ENCODE peak calls at places on chromosomes 6 and 20, in four cellular contexts. One of them, this sample, is unnamed. For H3K4me1, the result is how much of the 10 kb centered on the place peaks cover.

GRCh38 chr6:93182933-93183479 is 236.4 kb downstream of the EPHA7 start:
- DNase-seq in stomach: no peak
- DNase-seq in sigmoid colon: no peak
- DNase-seq in H1: no peak
- DNase-seq in this sample: no peak

GRCh38 chr6:32622545-32623401 is 14.4 kb upstream of the HLA-DQA1 start:
- DNase-seq in stomach: no peak
- DNase-seq in sigmoid colon: no peak
- DNase-seq in H1: no peak
- DNase-seq in this sample: no peak

GRCh38 chr6:170088349-170088951 is 202.4 kb downstream of the DLL1 start:
- DNase-seq in stomach: peak
- DNase-seq in sigmoid colon: peak
- DNase-seq in H1: no peak
- DNase-seq in this sample: peak

GRCh38 chr6:12545837-12546658 is 170.5 kb upstream of the PHACTR1 start:
- DNase-seq in stomach: no peak
- DNase-seq in sigmoid colon: no peak
- DNase-seq in H1: no peak
- DNase-seq in this sample: no peak

GRCh38 chr6:112571886-112572285 is 224.8 kb downstream of the RFPL4B start:
- DNase-seq in stomach: no peak
- DNase-seq in sigmoid colon: no peak
- DNase-seq in H1: no peak
- DNase-seq in this sample: no peak

GRCh38 chr6:116450769-116451740 is 10.1 kb upstream of the CALHM6 start:
- DNase-seq in stomach: peak
- DNase-seq in sigmoid colon: no peak
- DNase-seq in H1: no peak
- DNase-seq in this sample: no peak

GRCh38 chr6:137489410-137490371 is 4.5 kb downstream of the OLIG3 start:
- DNase-seq in stomach: no peak
- DNase-seq in sigmoid colon: no peak
- DNase-seq in H1: peak
- DNase-seq in this sample: peak

GRCh38 chr6:45961125-45961524 is 54.5 kb downstream of the CLIC5 start:
- DNase-seq in stomach: no peak
- DNase-seq in sigmoid colon: no peak
- DNase-seq in H1: no peak
- DNase-seq in this sample: no peak

GRCh38 chr6:106804238-106805016 is 170.1 kb downstream of the CD24 start:
- DNase-seq in stomach: no peak
- DNase-seq in sigmoid colon: no peak
- DNase-seq in H1: no peak
- DNase-seq in this sample: no peak

GRCh38 chr6:108497883-108498282 is 62.8 kb upstream of the FOXO3 start:
- DNase-seq in stomach: no peak
- DNase-seq in sigmoid colon: no peak
- DNase-seq in H1: peak
- DNase-seq in this sample: no peak

GRCh38 chr6:165321555-165322145 is 12.2 kb upstream of the C6orf118 start:
- DNase-seq in stomach: no peak
- DNase-seq in sigmoid colon: no peak
- DNase-seq in H1: no peak
- DNase-seq in this sample: no peak

GRCh38 chr6:46974786-46975185 is 53.0 kb upstream of the ADGRF5 start:
- DNase-seq in stomach: no peak
- DNase-seq in sigmoid colon: no peak
- DNase-seq in H1: no peak
- DNase-seq in this sample: no peak

GRCh38 chr6:75926293-75927168 is 145.9 kb downstream of the IMPG1 start:
- DNase-seq in stomach: no peak
- DNase-seq in sigmoid colon: no peak
- DNase-seq in H1: no peak
- DNase-seq in this sample: no peak

GRCh38 chr20:19565721-19566120 is 192.3 kb upstream of the RIN2 start:
- DNase-seq in stomach: no peak
- DNase-seq in sigmoid colon: no peak
- DNase-seq in H1: no peak
- DNase-seq in this sample: no peak

GRCh38 chr20:9112541-9113515 is 43.9 kb downstream of the PLCB4 start:
- DNase-seq in stomach: no peak
- DNase-seq in sigmoid colon: no peak
- DNase-seq in H1: no peak
- DNase-seq in this sample: no peak

GRCh38 chr6:137816133-137816579 is 50.9 kb upstream of the TNFAIP3 start:
- DNase-seq in stomach: no peak
- DNase-seq in sigmoid colon: no peak
- DNase-seq in H1: no peak
- DNase-seq in this sample: no peak

GRCh38 chr6:143498428-143498827 is 13.1 kb downstream of the FUCA2 start:
- DNase-seq in stomach: no peak
- DNase-seq in sigmoid colon: no peak
- DNase-seq in H1: no peak
- DNase-seq in this sample: no peak

GRCh38 chr6:118650500-118651281 is 700 bp downstream of the CEP85L start:
- DNase-seq in stomach: peak
- DNase-seq in sigmoid colon: peak
- DNase-seq in H1: peak
- DNase-seq in this sample: peak

GRCh38 chr6:168516941-168517741 is 76.2 kb downstream of the SMOC2 start:
- DNase-seq in stomach: no peak
- DNase-seq in sigmoid colon: no peak
- DNase-seq in H1: no peak
- DNase-seq in this sample: no peak

GRCh38 chr20:58349586-58349985 is 39.4 kb upstream of the VAPB start:
- DNase-seq in stomach: no peak
- DNase-seq in sigmoid colon: no peak
- DNase-seq in H1: no peak
- DNase-seq in this sample: no peak

GRCh38 chr6:46565531-46565930 is 74.3 kb upstream of the RCAN2 start:
- DNase-seq in stomach: no peak
- DNase-seq in sigmoid colon: no peak
- DNase-seq in H1: no peak
- DNase-seq in this sample: no peak

GRCh38 chr6:2663123-2663522 is 87.6 kb downstream of the MYLK4 start:
- DNase-seq in stomach: no peak
- DNase-seq in sigmoid colon: no peak
- DNase-seq in H1: no peak
- DNase-seq in this sample: no peak

GRCh38 chr6:97626586-97627441 is 343.8 kb upstream of the MMS22L start:
- DNase-seq in stomach: no peak
- DNase-seq in sigmoid colon: no peak
- DNase-seq in H1: no peak
- DNase-seq in this sample: no peak

GRCh38 chr6:21426841-21427490 is 166.6 kb upstream of the SOX4 start:
- DNase-seq in stomach: no peak
- DNase-seq in sigmoid colon: no peak
- DNase-seq in H1: no peak
- DNase-seq in this sample: no peak

GRCh38 chr20:62628691-62629090 is 13.6 kb upstream of the SLCO4A1 start:
- DNase-seq in stomach: no peak
- DNase-seq in sigmoid colon: no peak
- DNase-seq in H1: no peak
- DNase-seq in this sample: no peak

GRCh38 chr6:1527098-1527497 is 82.6 kb upstream of the FOXC1 start:
- DNase-seq in stomach: no peak
- DNase-seq in sigmoid colon: no peak
- DNase-seq in H1: no peak
- DNase-seq in this sample: peak

GRCh38 chr6:147244832-147245231 is 40.6 kb downstream of the STXBP5 start:
- DNase-seq in stomach: no peak
- DNase-seq in sigmoid colon: no peak
- DNase-seq in H1: no peak
- DNase-seq in this sample: no peak

GRCh38 chr6:159232751-159233150 is 63.6 kb downstream of the FNDC1 start:
- DNase-seq in stomach: no peak
- DNase-seq in sigmoid colon: no peak
- DNase-seq in H1: no peak
- DNase-seq in this sample: no peak

GRCh38 chr6:44540881-44541280 is 153.4 kb downstream of the CDC5L start:
- DNase-seq in stomach: no peak
- DNase-seq in sigmoid colon: no peak
- DNase-seq in H1: peak
- DNase-seq in this sample: no peak

GRCh38 chr6:37500294-37500608 is 558 bp upstream of the CCDC167 start:
- DNase-seq in stomach: no peak
- DNase-seq in sigmoid colon: no peak
- DNase-seq in H1: no peak
- DNase-seq in this sample: no peak

GRCh38 chr6:37501632-37502466 is 2.2 kb upstream of the CCDC167 start:
- DNase-seq in stomach: no peak
- DNase-seq in sigmoid colon: no peak
- DNase-seq in H1: no peak
- DNase-seq in this sample: no peak

GRCh38 chr6:37496951-37497885 is 2.5 kb downstream of the CCDC167 start:
- DNase-seq in stomach: no peak
- DNase-seq in sigmoid colon: no peak
- DNase-seq in H1: no peak
- DNase-seq in this sample: no peak

GRCh38 chr6:37502703-37503485 is 3.2 kb upstream of the CCDC167 start:
- DNase-seq in stomach: no peak
- DNase-seq in sigmoid colon: no peak
- DNase-seq in H1: no peak
- DNase-seq in this sample: no peak

DNA sequence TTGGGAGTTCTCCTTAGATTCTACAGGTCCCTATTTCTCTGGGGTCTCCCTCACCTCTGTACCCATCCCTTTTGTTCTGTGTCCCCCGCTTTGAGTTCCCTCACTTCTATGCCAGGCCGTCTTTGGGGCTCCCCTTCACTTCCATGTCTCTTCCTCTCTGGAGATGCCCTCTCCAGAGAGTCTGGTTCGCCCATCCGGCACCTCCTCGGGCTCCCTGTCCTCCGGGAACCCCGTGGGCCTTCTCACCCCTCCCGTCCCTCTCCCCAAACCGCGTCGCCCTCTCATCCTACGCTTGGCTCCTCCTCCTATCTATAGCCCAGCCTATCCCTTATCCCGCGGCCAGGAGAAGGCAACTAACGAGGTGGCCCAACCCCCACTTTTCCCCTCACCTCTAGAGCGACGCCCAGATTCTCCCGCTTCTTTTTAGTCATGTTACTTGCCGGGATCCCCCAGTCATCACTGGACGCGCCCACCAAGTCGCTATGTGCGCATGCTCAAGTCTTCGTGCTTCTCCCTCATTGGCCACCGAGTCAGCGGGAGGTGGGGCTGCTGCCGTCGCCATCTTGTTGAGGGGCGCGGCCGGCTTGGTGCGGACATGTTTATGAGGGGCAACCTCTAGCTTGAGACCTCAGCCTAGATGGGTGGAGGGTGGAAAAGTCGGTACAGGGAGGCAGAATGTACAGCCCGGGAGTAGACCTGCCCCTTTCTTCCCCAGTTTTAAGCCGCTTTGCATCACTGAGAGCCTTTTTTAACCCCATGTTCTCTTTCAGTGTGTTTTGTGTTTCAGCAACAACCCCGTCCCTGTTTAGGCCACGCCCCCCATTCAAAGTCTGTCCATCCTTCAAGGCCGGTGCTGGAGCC is at the start of gene CCDC167:
- DNase-seq in stomach: peak
- DNase-seq in sigmoid colon: peak
- DNase-seq in H1: peak
- DNase-seq in this sample: peak
- TF ChIP-seq POLR2AphosphoS5 in stomach: peak
- TF ChIP-seq POLR2AphosphoS5 in sigmoid colon: no peak
- TF ChIP-seq POLR2AphosphoS5 in H1: peak
- TF ChIP-seq POLR2AphosphoS5 in this sample: no peak

GRCh38 chr20:35318502-35319157 is 26.4 kb upstream of the FAM83C start:
- DNase-seq in stomach: peak
- DNase-seq in sigmoid colon: no peak
- DNase-seq in H1: no peak
- DNase-seq in this sample: no peak

GRCh38 chr20:35316086-35316485 is 23.9 kb upstream of the FAM83C start:
- DNase-seq in stomach: no peak
- DNase-seq in sigmoid colon: no peak
- DNase-seq in H1: no peak
- DNase-seq in this sample: no peak

GRCh38 chr20:35320396-35321126 is 28.3 kb upstream of the FAM83C start:
- DNase-seq in stomach: no peak
- DNase-seq in sigmoid colon: no peak
- DNase-seq in H1: no peak
- DNase-seq in this sample: no peak

GRCh38 chr20:35317416-35317815 is 25.2 kb upstream of the FAM83C start:
- DNase-seq in stomach: no peak
- DNase-seq in sigmoid colon: no peak
- DNase-seq in H1: no peak
- DNase-seq in this sample: no peak

GRCh38 chr20:35319206-35320197 is 27.3 kb upstream of the FAM83C start:
- DNase-seq in stomach: no peak
- DNase-seq in sigmoid colon: no peak
- DNase-seq in H1: no peak
- DNase-seq in this sample: no peak
- H3K4me1 ChIP-seq in stomach: under half
- H3K4me1 ChIP-seq in sigmoid colon: half or more
- H3K4me1 ChIP-seq in H1: under half
- H3K4me1 ChIP-seq in this sample: under half

GRCh38 chr6:117482240-117483003 is at the start of gene DCBLD1:
- DNase-seq in stomach: peak
- DNase-seq in sigmoid colon: peak
- DNase-seq in H1: peak
- DNase-seq in this sample: peak
- TF ChIP-seq POLR2A in stomach: no peak
- TF ChIP-seq POLR2A in sigmoid colon: no peak
- TF ChIP-seq POLR2A in H1: peak
- TF ChIP-seq POLR2A in this sample: peak

GRCh38 chr6:41655706-41656668 is 17.7 kb downstream of the MDFI start:
- DNase-seq in stomach: no peak
- DNase-seq in sigmoid colon: peak
- DNase-seq in H1: peak
- DNase-seq in this sample: no peak
- TF ChIP-seq POLR2AphosphoS5 in stomach: no peak
- TF ChIP-seq POLR2AphosphoS5 in sigmoid colon: no peak
- TF ChIP-seq POLR2AphosphoS5 in H1: no peak
- TF ChIP-seq POLR2AphosphoS5 in this sample: no peak

GRCh38 chr6:33744895-33745546 is 1.7 kb downstream of the IP6K3 start:
- DNase-seq in stomach: no peak
- DNase-seq in sigmoid colon: peak
- DNase-seq in H1: peak
- DNase-seq in this sample: no peak
- H3K4me1 ChIP-seq in stomach: under half
- H3K4me1 ChIP-seq in sigmoid colon: under half
- H3K4me1 ChIP-seq in H1: under half
- H3K4me1 ChIP-seq in this sample: under half

GRCh38 chr20:3173582-3174441 is 463 bp upstream of the LZTS3 start:
- DNase-seq in stomach: peak
- DNase-seq in sigmoid colon: peak
- DNase-seq in H1: peak
- DNase-seq in this sample: peak
- TF ChIP-seq POLR2A in stomach: no peak
- TF ChIP-seq POLR2A in sigmoid colon: no peak
- TF ChIP-seq POLR2A in H1: peak
- TF ChIP-seq POLR2A in this sample: no peak

DNA sequence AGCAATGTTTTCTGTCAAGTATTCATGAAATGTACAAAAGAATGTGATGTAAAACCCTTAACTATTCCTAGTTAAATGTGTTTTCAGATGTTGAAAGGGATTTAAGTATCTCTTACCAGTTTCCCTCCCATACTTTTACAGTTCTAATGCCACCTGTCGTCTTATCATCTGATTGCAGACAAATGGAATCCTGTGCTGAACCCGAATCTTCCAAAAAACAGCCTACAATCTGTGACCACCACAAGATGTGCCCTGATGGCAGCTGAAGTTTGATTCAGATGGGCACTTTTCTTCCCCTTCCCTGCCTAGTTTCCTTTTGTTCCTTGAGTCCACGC is 1.9 kb downstream of the TOMM6 start:
- DNase-seq in stomach: no peak
- DNase-seq in sigmoid colon: no peak
- DNase-seq in H1: no peak
- DNase-seq in this sample: no peak
- TF ChIP-seq POLR2AphosphoS5 in stomach: no peak
- TF ChIP-seq POLR2AphosphoS5 in sigmoid colon: no peak
- TF ChIP-seq POLR2AphosphoS5 in H1: no peak
- TF ChIP-seq POLR2AphosphoS5 in this sample: no peak

This sample was measured in upper lobe of left lung.